ENCODE peak calls at places on chromosomes 5 and 9, in six cellular contexts. Y, F, I, O, U and P are unnamed samples.
A peak's percentile ranks its signal among the peaks of the same experiment; 100 is the strongest.

GRCh38 chr9:8751531-8751930 is 952.0 kb upstream of the DMAC1 start:
- DNase-seq in Y (peak; percentile 31), F (no peak), I (no peak), O (no peak), U (no peak), P (no peak)

GRCh38 chr9:126947529-126947928 is 32.9 kb downstream of the RALGPS1 start:
- DNase-seq in Y (no peak), F (no peak), I (peak; percentile 29), O (no peak), U (no peak), P (no peak)

GRCh38 chr5:75656311-75657003 is 45.2 kb downstream of the ANKDD1B start:
- DNase-seq in Y (peak; percentile 53), F (peak; percentile 25), I (no peak), O (no peak), U (peak; percentile 41), P (no peak)

GRCh38 chr5:69042915-69043795 is 50.7 kb upstream of the SLC30A5 start:
- DNase-seq in Y (peak; percentile 95), F (peak; percentile 78), I (peak; percentile 96), O (peak; percentile 65), U (peak; percentile 97), P (peak; percentile 27)

GRCh38 chr5:157558089-157558595 is 17.4 kb downstream of the ADAM19 start:
- DNase-seq in Y (peak; percentile 58), F (peak; percentile 39), I (no peak), O (no peak), U (peak; percentile 77), P (no peak)

GRCh38 chr9:92668746-92669526 is 995 bp downstream of the IPPK start:
- DNase-seq in Y (peak; percentile 85), F (no peak), I (peak; percentile 51), O (no peak), U (peak; percentile 49), P (peak; percentile 51)

GRCh38 chr5:168778536-168778935 is 199.4 kb upstream of the PANK3 start:
- DNase-seq in Y (no peak), F (no peak), I (no peak), O (no peak), U (no peak), P (no peak)

GRCh38 chr5:109273594-109273993 is 136.2 kb downstream of the PJA2 start:
- DNase-seq in Y (no peak), F (no peak), I (no peak), O (no peak), U (no peak), P (no peak)

GRCh38 chr9:86667307-86667706 is 280.0 kb downstream of the GAS1 start:
- DNase-seq in Y (peak; percentile 70), F (no peak), I (no peak), O (no peak), U (peak; percentile 29), P (no peak)

GRCh38 chr9:107176701-107177100 is 106.4 kb upstream of the RAD23B start:
- DNase-seq in Y (peak; percentile 43), F (no peak), I (no peak), O (no peak), U (peak; percentile 25), P (no peak)

GRCh38 chr5:163094492-163095180 is 342.8 kb upstream of the CCNG1 start:
- DNase-seq in Y (no peak), F (no peak), I (peak; percentile 52), O (no peak), U (no peak), P (no peak)

GRCh38 chr5:160926428-160926827 is 74.4 kb upstream of the ATP10B start:
- DNase-seq in Y (no peak), F (no peak), I (no peak), O (no peak), U (no peak), P (no peak)

GRCh38 chr9:135536166-135536565 is 9.8 kb upstream of the OBP2A start:
- DNase-seq in Y (peak; percentile 27), F (peak; percentile 51), I (no peak), O (no peak), U (no peak), P (peak; percentile 2)

GRCh38 chr5:128684951-128685350 is 146.9 kb upstream of the FBN2 start:
- DNase-seq in Y (peak; percentile 71), F (peak; percentile 8), I (no peak), O (no peak), U (peak; percentile 14), P (no peak)

GRCh38 chr5:158203256-158203655 is 344.3 kb upstream of the CLINT1 start:
- DNase-seq in Y (no peak), F (no peak), I (no peak), O (no peak), U (no peak), P (no peak)

GRCh38 chr5:1107167-1108007 is 4.5 kb downstream of the SLC12A7 start:
- DNase-seq in Y (no peak), F (no peak), I (no peak), O (no peak), U (no peak), P (no peak)

DNA sequence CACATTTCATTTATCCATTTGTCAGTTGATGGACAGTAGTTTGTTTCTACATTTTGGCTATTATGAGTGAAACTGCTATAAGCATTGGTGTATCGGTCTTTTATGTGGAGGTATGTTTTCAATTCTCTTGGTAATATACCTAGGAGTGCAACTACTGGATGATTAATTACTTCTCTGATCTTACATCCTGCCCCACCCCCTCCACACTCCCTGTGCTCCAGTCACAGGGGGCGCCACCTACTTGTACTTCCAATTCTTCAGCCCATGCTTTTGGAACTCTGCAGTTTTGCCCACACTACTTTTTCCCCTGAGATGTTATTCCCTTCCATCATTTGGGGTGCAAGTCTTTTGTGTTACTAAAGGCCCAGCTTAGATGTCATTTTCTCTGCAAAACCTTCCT is 42.0 kb downstream of the SEC61B start:
- DNase-seq in Y (peak; percentile 37), F (no peak), I (peak; percentile 30), O (no peak), U (peak; percentile 17), P (no peak)
- TF ChIP-seq CTCF in Y (peak; percentile 34), F (peak; percentile 52), I (peak; percentile 3), O (no peak), U (peak; percentile 19), P (no peak)

GRCh38 chr5:92911293-92911692 is 669.7 kb downstream of the NR2F1-AS1 start:
- DNase-seq in Y (no peak), F (no peak), I (no peak), O (no peak), U (no peak), P (no peak)

GRCh38 chr5:92917044-92917443 is 664.0 kb downstream of the NR2F1-AS1 start:
- DNase-seq in Y (no peak), F (no peak), I (no peak), O (no peak), U (peak; percentile 22), P (no peak)

GRCh38 chr5:92912280-92912679 is 668.7 kb downstream of the NR2F1-AS1 start:
- DNase-seq in Y (no peak), F (no peak), I (no peak), O (no peak), U (no peak), P (no peak)

GRCh38 chr5:92911851-92912250 is 669.2 kb downstream of the NR2F1-AS1 start:
- DNase-seq in Y (no peak), F (no peak), I (no peak), O (no peak), U (no peak), P (no peak)

DNA sequence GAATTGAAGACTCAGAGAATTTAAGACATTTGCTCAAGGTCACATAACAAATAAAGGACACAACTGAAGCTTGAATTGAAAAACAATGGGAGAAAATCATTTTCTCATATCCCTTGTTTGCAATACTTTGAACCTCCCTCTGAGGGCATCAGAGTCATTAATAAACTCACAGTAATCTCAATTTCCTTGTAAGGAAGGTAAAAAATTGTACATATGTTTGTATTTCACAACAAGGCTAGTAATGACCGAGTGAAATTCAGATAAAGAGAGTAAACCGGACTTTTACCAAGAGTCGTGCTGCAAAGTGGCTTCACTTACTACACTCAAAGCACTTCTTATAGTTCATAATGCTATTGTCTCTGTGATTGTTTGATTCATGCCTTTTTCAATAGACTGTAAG is 665.0 kb downstream of the NR2F1-AS1 start:
- DNase-seq in Y (peak; percentile 65), F (no peak), I (no peak), O (no peak), U (peak; percentile 77), P (no peak)
- TF ChIP-seq CTCF in Y (peak; percentile 26), F (peak; percentile 22), I (no peak), O (no peak), U (no peak), P (no peak)

DNA sequence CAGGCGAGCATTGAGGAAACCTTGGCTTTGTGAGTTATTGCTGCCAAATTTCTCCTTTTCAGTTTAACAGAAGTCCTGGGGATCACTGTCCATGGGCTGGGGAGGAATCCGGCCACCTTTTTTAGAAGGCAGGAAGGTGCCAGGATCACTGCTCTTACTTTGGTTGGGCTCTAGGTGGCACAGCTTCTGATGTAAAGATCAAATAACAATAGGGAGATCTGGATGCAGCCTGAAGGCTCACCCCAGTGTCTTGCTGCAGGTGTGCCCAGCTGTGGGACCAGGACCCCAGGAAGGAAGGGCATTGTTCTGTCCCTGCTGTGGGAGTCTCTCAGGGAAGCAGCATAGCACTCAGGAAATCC is 69.5 kb downstream of the DAB2IP start:
- DNase-seq in Y (peak; percentile 46), F (no peak), I (no peak), O (no peak), U (no peak), P (no peak)
- TF ChIP-seq CTCF in Y (no peak), F (peak; percentile 27), I (no peak), O (no peak), U (no peak), P (no peak)

DNA sequence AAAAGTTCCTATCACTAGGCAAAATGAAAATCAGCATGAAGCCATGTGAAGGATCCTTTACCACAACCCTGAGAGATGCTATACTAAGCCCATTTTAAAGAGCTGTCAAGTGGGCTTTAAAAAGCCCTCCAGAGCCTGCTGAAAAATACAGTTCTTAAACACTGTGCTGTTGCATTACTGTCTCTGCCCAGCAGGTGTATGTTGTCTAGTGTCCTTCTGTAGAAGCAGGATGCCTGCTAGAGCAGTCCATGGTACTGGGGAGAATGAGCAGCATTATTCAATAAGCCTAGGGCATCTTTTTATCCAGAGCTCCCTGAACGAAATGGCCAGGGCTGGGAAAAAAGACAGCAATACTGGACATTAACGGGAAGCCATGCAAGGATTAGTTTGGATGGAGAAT is 126.2 kb upstream of the PLCXD3 start:
- DNase-seq in Y (peak; percentile 2), F (no peak), I (peak; percentile 43), O (no peak), U (peak; percentile 12), P (no peak)
- TF ChIP-seq CTCF in Y (peak; percentile 34), F (peak; percentile 39), I (peak; percentile 45), O (no peak), U (no peak), P (no peak)

GRCh38 chr9:130990362-130991226 is 18.4 kb upstream of the LAMC3 start:
- DNase-seq in Y (no peak), F (no peak), I (no peak), O (no peak), U (no peak), P (no peak)
- TF ChIP-seq CTCF in Y (no peak), F (no peak), I (no peak), O (no peak), U (no peak), P (no peak)

DNA sequence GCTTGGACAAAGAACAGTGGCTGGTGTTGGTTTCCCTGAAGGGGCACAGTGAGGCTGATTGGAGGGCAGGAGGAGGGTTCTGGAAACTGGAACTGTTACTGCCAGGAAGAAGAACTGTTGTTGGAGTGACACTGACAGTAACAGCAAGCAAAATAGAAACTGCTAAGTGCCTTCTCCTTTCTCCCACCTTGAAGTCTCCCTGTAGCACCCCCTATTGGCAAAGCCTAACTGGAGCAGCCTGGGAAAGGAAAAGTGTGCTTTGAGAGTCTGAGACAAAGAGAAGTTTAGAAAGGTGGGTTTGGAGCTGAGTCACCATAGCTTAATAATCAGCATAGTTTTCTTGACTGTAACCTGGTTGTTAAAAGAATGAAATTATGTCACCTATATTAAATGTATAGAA is 2.5 kb upstream of the TMEM174 start:
- DNase-seq in Y (peak; percentile 57), F (no peak), I (peak; percentile 44), O (no peak), U (peak; percentile 31), P (no peak)
- TF ChIP-seq CTCF in Y (peak; percentile 54), F (peak; percentile 48), I (peak; percentile 55), O (no peak), U (peak; percentile 44), P (no peak)